ENCODE peak calls at places on chromosomes 1 and 21, in nine cellular contexts. I, S, E, U, L, V, A, Z and Q are unnamed samples.

GRCh38 chr1:30756545-30757195 is 904 bp downstream of the LAPTM5 start:
- DNase-seq in U (peak; percentile 75), L (peak; percentile 83), V (peak; percentile 49), E (no peak), A (peak; percentile 60), Z (peak; percentile 75), S (peak; percentile 87), I (peak; percentile 55), Q (no peak)

GRCh38 chr1:98035587-98035986 is 114.8 kb upstream of the DPYD start:
- DNase-seq in A (no peak), L (no peak), Z (no peak), U (no peak), I (no peak), E (no peak), S (no peak), V (no peak), Q (no peak)

GRCh38 chr1:91732291-91732953 is 153.5 kb downstream of the TGFBR3 start:
- DNase-seq in I (no peak), S (no peak), Z (no peak), V (no peak), U (peak; percentile 47), A (no peak), L (no peak), E (peak; percentile 34), Q (no peak)

GRCh38 chr1:40625076-40625475 is 40.4 kb downstream of the RIMS3 start:
- DNase-seq in L (no peak), Z (peak; percentile 50), V (no peak), S (peak; percentile 18), U (peak; percentile 44), I (no peak), A (peak; percentile 76), E (no peak), Q (no peak)

GRCh38 chr1:77533660-77534295 is 148.7 kb downstream of the ZZZ3 start:
- DNase-seq in I (peak; percentile 12), Z (peak; percentile 88), A (peak; percentile 42), V (no peak), L (peak; percentile 56), U (peak; percentile 59), E (peak; percentile 42), S (peak; percentile 74), Q (peak; percentile 60)

GRCh38 chr1:218967836-218968235 is 205.8 kb upstream of the LYPLAL1 start:
- DNase-seq in Z (no peak), V (no peak), L (no peak), A (no peak), S (no peak), I (no peak), E (no peak), U (no peak), Q (no peak)

GRCh38 chr1:154441241-154441888 is 36.2 kb downstream of the IL6R start:
- DNase-seq in L (peak; percentile 19), A (no peak), I (no peak), S (no peak), E (no peak), U (no peak), Z (no peak), V (no peak), Q (no peak)

GRCh38 chr1:4621646-4622045 is 32.8 kb upstream of the AJAP1 start:
- DNase-seq in Z (no peak), V (no peak), E (no peak), I (no peak), U (no peak), A (no peak), S (no peak), L (no peak), Q (no peak)

GRCh38 chr21:28299946-28300345 is 692.7 kb downstream of the LTN1 start:
- DNase-seq in V (no peak), L (no peak), Z (no peak), E (no peak), U (no peak), S (no peak), I (no peak), A (no peak), Q (no peak)

GRCh38 chr1:66502084-66502483 is 31.9 kb upstream of the SGIP1 start:
- DNase-seq in U (no peak), I (no peak), E (no peak), A (no peak), Z (no peak), L (no peak), V (no peak), S (no peak), Q (no peak)